ENCODE peak calls at places on chromosomes 6 and 20, in four cellular contexts. G is A549, P is HepG2, K is GM23338. T is an unnamed sample.

GRCh38 chr6:136039185-136039584 is 187.7 kb downstream of the PDE7B start:
- DNase-seq in P (no peak), K (no peak), G (no peak), T (no peak)

GRCh38 chr20:9051508-9051907 is 17.4 kb upstream of the PLCB4 start:
- DNase-seq in P (peak; percentile 43), K (no peak), G (peak; percentile 75), T (peak; percentile 30)

GRCh38 chr6:28996844-28997502 is 8.1 kb downstream of the ZNF311 start:
- DNase-seq in P (no peak), K (no peak), G (no peak), T (no peak)

GRCh38 chr20:14721926-14722325 is 384.5 kb upstream of the FLRT3 start:
- DNase-seq in G (no peak), P (no peak), K (no peak), T (no peak)

GRCh38 chr20:4227085-4227821 is 211.9 kb upstream of the RNF24 start:
- DNase-seq in G (peak; percentile 54), K (peak; percentile 80), P (peak; percentile 68), T (no peak)

GRCh38 chr6:28866342-28867077 is 57.3 kb downstream of the TRIM27 start:
- DNase-seq in P (peak; percentile 85), K (peak; percentile 71), G (no peak), T (no peak)

GRCh38 chr6:157906537-157907061 is 75.1 kb upstream of the SYNJ2 start:
- DNase-seq in G (no peak), P (no peak), K (no peak), T (no peak)

GRCh38 chr20:19073584-19074198 is 138.8 kb upstream of the SLC24A3 start:
- DNase-seq in K (peak; percentile 81), G (peak; percentile 25), P (peak; percentile 20), T (no peak)

GRCh38 chr6:36659271-36659670 is 19.2 kb upstream of the CDKN1A start:
- DNase-seq in K (no peak), P (no peak), G (no peak), T (no peak)

DNA sequence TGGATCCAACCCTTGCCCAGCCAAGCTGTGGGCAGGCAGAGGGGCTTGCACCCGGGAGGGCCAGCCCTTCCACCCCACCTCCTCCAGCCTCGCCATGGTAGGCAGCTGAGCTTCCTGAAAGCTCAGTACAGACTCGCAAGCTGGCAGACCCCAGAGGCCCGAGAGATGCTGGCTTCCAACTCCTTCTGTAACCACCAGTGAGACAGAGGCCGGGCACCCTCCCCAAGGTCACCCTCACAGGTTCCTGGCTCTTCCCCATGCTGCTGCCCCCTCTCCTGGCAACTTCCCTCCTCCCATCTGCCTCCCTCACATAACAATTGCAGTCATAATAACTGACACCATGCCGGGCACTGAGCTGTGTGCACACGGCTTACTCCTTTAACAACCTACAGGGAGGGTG is 26.2 kb upstream of the NOL4L start:
- DNase-seq in G (no peak), P (no peak), K (no peak), T (no peak)
- H3K4me1 ChIP-seq in G (no peaks in the 10 kb centered on the region), P (peaks cover 45% of the 10 kb centered on the region), K (peaks cover 11% of the 10 kb centered on the region), T (no peaks in the 10 kb centered on the region)

GRCh38 chr6:26400626-26401025 is 1.4 kb upstream of the BTN3A1 start:
- DNase-seq in P (no peak), G (no peak), K (no peak), T (no peak)

GRCh38 chr6:26403888-26404287 is 1.8 kb downstream of the BTN3A1 start:
- DNase-seq in P (no peak), K (peak; percentile 41), G (no peak), T (no peak)

GRCh38 chr6:26401389-26401986 is 587 bp upstream of the BTN3A1 start:
- DNase-seq in P (no peak), K (no peak), G (no peak), T (no peak)

GRCh38 chr6:26404534-26404933 is 2.5 kb downstream of the BTN3A1 start:
- DNase-seq in P (no peak), K (no peak), G (no peak), T (no peak)

GRCh38 chr6:26401987-26402658 is at the start of gene BTN3A1:
- DNase-seq in K (peak; percentile 77), P (peak; percentile 81), G (peak; percentile 66), T (peak; percentile 70)
- TF ChIP-seq REST in K (no peak), P (no peak), G (no peak), T (no peak)

GRCh38 chr6:137849709-137850093 is 17.4 kb upstream of the TNFAIP3 start:
- DNase-seq in P (no peak), K (no peak), G (no peak), T (no peak)
- H3K4me3 ChIP-seq in P (no peak overlapping the region), K (no peak overlapping the region), G (no peak overlapping the region), T (no peak overlapping the region)

DNA sequence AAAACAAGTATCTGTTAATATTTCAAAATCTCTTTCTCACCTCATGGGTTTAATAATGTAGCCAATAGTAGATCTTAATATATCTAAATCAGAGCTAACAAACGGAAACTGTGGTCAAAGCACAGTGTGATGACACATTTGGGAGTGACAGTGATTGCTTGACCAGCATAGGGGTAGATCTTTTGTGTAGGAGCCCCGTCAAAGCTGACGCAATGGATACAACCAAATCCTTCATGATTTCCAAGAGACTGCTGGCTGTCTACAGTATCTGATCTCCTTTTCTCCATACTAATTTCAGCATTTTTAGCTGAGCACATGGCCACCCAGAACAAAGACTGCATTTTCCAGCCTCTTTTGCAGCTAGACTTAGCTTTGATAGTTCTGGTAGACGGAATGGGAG is 299.3 kb upstream of the ECI2 start:
- DNase-seq in P (no peak), K (no peak), G (no peak), T (no peak)
- H3K4me1 ChIP-seq in P (no peaks in the 10 kb centered on the region), K (no peaks in the 10 kb centered on the region), G (no peaks in the 10 kb centered on the region), T (no peaks in the 10 kb centered on the region)

DNA sequence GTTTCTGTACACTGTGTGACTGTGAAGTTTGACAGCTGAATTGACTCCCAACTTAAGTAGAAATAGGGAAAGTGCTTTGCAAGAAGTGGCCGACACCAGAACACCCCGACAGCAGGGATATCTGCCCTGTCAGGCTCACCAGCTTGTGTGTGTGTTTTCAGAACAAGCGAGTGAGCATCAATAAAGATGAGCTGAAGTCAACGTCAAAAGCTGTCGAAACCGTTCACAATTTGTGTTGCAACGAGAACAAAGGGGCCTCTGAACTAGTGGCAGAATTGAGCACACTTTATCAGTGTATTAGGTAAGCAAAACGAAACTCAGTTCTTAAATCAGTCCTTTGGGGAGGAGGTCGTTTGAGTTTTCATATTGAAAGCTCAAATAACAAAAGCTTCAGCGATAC is 10.7 kb downstream of the NELFCD start:
- DNase-seq in G (no peak), P (peak; percentile 89), K (no peak), T (no peak)
- TF ChIP-seq REST in G (no peak), P (no peak), K (no peak), T (no peak)

GRCh38 chr6:183668-184067 is 108.6 kb upstream of the DUSP22 start:
- DNase-seq in P (no peak), K (no peak), G (no peak), T (no peak)
- H3K4me3 ChIP-seq in P (no peak overlapping the region), K (no peak overlapping the region), G (no peak overlapping the region), T (no peak overlapping the region)

GRCh38 chr6:26025894-26026832 is 61.1 kb upstream of the HFE start:
- DNase-seq in P (peak; percentile 97), K (peak; percentile 98), G (peak; percentile 45), T (peak; percentile 90)
- H3K4me1 ChIP-seq in P (peaks cover 62% of the 10 kb centered on the region), K (peaks cover 41% of the 10 kb centered on the region), G (peaks cover 52% of the 10 kb centered on the region), T (peaks cover 57% of the 10 kb centered on the region)

DNA sequence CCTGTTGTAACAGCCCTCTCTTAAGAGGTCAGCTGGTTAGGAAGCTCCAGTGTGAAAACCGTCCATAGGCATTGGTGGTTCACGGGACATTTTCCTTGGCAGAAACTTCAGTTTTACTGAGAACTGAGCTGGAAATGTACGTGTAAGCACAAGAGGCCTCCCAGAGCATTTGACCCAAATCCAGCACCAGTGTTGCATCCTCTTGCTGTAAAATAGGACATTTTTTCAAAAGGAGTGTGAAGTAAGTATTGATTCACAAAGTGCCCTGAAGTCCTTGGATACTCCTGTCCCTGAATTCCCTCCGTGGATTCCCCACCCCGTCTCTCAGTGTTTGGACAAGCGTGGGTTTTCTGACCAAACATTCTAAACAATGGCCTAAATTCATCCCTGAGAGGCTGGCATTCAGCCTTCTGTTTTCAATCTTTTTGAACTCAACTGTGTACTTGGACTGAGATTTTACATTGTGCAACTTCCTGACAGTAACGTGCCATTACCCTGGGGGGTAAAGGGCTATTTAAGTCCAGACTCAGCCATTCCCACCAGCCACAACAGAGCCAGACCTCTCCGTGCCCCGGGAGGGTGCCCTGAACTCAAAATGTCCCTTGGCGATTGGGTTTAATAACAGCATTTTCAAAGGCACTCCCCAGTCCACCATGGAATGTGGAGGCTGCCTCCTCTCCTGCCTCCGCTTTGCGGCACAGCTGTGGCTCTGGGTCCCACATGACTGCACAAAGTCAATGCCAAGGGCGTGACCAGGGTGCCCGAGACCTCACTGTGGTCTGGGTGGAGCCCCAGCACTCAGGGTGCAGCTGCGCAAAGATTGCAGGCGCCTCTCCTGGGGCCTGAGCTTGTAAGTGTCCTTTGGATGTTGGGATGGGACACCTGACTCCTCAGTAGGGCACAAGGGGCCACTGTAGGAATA is 92.7 kb upstream of the AFDN start:
- DNase-seq in P (peak; percentile 99), K (no peak), G (no peak), T (no peak)
- TF ChIP-seq REST in P (no peak), K (no peak), G (no peak), T (no peak)

T was measured in Panc1.